ENCODE peak calls at places on chromosomes 16 and 17, in six cellular contexts. L is SK-N-SH, Q is neural progenitor cell, D is MM.1S, F is PC-3, R is GM23248. J is an unnamed sample.

GRCh38 chr16:3819741-3820724 is 60.5 kb downstream of the CREBBP start:
- DNase-seq in F (peak; percentile 95), R (peak; percentile 84), L (peak; percentile 79), D (no peak), Q (no peak), J (no peak)

GRCh38 chr16:21953541-21953902 is 361 bp downstream of the UQCRC2 start:
- DNase-seq in L (no peak), Q (no peak), D (peak; percentile 21), F (no peak), R (no peak), J (no peak)

GRCh38 chr17:36505171-36505570 is 18.7 kb downstream of the ZNHIT3 start:
- DNase-seq in D (no peak), L (no peak), R (no peak), Q (no peak), F (no peak), J (no peak)

GRCh38 chr17:59846391-59847165 is 46.2 kb downstream of the TUBD1 start:
- DNase-seq in R (peak; percentile 84), Q (no peak), L (no peak), F (peak; percentile 99), D (peak; percentile 84), J (peak; percentile 62)

GRCh38 chr17:83153681-83154310 is 74.4 kb downstream of the METRNL start:
- DNase-seq in R (no peak), L (peak; percentile 41), F (no peak), D (no peak), Q (no peak), J (no peak)

GRCh38 chr16:53504161-53504663 is 1.2 kb upstream of the AKTIP start:
- DNase-seq in L (peak; percentile 49), Q (peak; percentile 42), F (no peak), D (peak; percentile 19), R (peak; percentile 90), J (peak; percentile 7)

GRCh38 chr16:48500981-48501380 is 109.0 kb downstream of the N4BP1 start:
- DNase-seq in R (no peak), D (no peak), F (no peak), L (no peak), Q (no peak), J (no peak)

GRCh38 chr16:8959921-8960787 is 3.6 kb downstream of the USP7 start:
- DNase-seq in F (no peak), L (peak; percentile 52), D (peak; percentile 63), R (peak; percentile 42), Q (peak; percentile 50), J (peak; percentile 54)

GRCh38 chr17:16589097-16589969 is 20.3 kb upstream of the ZNF287 start:
- DNase-seq in F (peak; percentile 92), D (peak; percentile 93), R (peak; percentile 93), Q (peak; percentile 97), L (peak; percentile 95), J (peak; percentile 95)

GRCh38 chr17:62755139-62755851 is 52.8 kb downstream of the MARCHF10 start:
- DNase-seq in Q (no peak), D (no peak), L (peak; percentile 49), R (peak; percentile 50), F (no peak), J (no peak)

GRCh38 chr17:58911741-58912343 is 156.2 kb downstream of the PPM1E start:
- DNase-seq in F (no peak), Q (peak; percentile 26), L (no peak), R (no peak), D (no peak), J (peak; percentile 41)

GRCh38 chr17:56928586-56928985 is 14.7 kb upstream of the TRIM25 start:
- DNase-seq in F (no peak), Q (no peak), D (no peak), L (no peak), R (no peak), J (no peak)

GRCh38 chr17:44095647-44096496 is 25.3 kb downstream of the G6PC3 start:
- DNase-seq in D (no peak), R (peak; percentile 94), F (peak; percentile 65), Q (peak; percentile 92), L (peak; percentile 85), J (peak; percentile 96)

GRCh38 chr16:50445603-50446250 is 76.9 kb upstream of the BRD7 start:
- DNase-seq in F (no peak), D (no peak), Q (no peak), L (no peak), R (no peak), J (peak; percentile 27)

GRCh38 chr16:27695161-27695560 is 145.2 kb downstream of the KATNIP start:
- DNase-seq in Q (no peak), D (no peak), F (no peak), R (no peak), L (no peak), J (no peak)

GRCh38 chr16:9647981-9648701 is 534.1 kb downstream of the GRIN2A start:
- DNase-seq in Q (peak; percentile 63), R (peak; percentile 50), L (peak; percentile 33), F (peak; percentile 43), D (peak; percentile 31), J (peak; percentile 80)

GRCh38 chr17:8630802-8631553 is 453 bp upstream of the MYH10 start:
- DNase-seq in F (peak; percentile 97), L (peak; percentile 98), R (peak; percentile 99), Q (peak; percentile 100), D (peak; percentile 99), J (peak; percentile 100)

GRCh38 chr17:82120148-82120547 is 22.1 kb upstream of the FASN start:
- DNase-seq in R (peak; percentile 76), L (no peak), F (peak; percentile 44), Q (no peak), D (no peak), J (no peak)

GRCh38 chr17:60577147-60577925 is 22.7 kb upstream of the PPM1D start:
- DNase-seq in F (peak; percentile 52), L (peak; percentile 33), R (peak; percentile 78), Q (no peak), D (peak; percentile 68), J (peak; percentile 47)

GRCh38 chr17:80408872-80409271 is 6.1 kb upstream of the ENDOV start:
- DNase-seq in L (no peak), Q (no peak), D (no peak), R (peak; percentile 34), F (no peak), J (no peak)

GRCh38 chr17:72387969-72388368 is 267.1 kb downstream of the SOX9 start:
- DNase-seq in R (no peak), F (peak; percentile 37), L (no peak), Q (no peak), D (no peak), J (no peak)

GRCh38 chr17:72388765-72389473 is 268.1 kb downstream of the SOX9 start:
- DNase-seq in D (peak; percentile 93), R (no peak), Q (no peak), F (peak; percentile 89), L (no peak), J (no peak)

GRCh38 chr17:72393553-72393952 is 272.7 kb downstream of the SOX9 start:
- DNase-seq in F (peak; percentile 95), R (peak; percentile 85), D (no peak), L (no peak), Q (no peak), J (no peak)

GRCh38 chr17:72392056-72393010 is 271.5 kb downstream of the SOX9 start:
- DNase-seq in D (peak; percentile 24), R (peak; percentile 89), L (no peak), Q (no peak), F (peak; percentile 86), J (no peak)

DNA sequence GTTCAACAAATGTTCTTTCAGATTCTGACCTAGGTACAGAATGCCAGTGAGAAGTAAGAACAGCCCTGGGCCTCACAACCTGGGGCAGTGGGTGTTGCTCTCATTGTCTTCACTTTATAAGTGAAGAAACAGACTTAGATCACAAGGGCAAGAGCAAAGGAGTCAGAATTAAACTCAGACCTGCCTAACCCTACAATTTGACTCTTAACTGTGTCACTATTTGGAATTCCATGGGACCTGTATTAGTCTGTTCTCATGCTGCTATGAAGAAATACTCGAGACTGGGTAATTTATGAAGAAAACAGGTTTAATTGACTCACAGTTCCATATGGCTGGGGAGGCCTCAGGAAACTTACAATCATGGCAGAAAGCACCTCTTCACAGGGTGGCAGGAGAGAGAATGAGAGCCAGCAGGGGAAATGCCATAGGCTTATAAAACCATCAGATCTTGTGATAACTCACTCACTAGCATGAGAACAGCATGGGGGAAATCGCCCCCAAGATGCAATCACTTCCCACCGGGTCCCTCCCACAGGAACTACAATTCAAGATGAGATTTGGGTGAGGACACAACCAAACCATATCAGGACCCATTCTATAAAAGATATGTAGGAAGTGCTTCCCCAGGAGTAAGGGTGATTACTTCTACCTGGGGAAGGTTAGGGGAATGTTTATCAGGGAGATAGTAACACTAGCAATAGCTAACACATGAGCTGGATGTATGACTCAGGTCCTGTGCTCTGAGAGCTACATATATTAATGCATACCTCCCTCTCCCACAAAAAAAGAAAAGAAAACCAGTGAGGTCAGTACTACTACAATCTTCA is 270.1 kb downstream of the SOX9 start:
- DNase-seq in Q (no peak), D (no peak), R (peak; percentile 71), F (peak; percentile 97), L (no peak), J (no peak)
- H3F3A ChIP-seq in Q (no peaks in the 10 kb centered on the region), D (peaks cover 6% of the 10 kb centered on the region), R (peaks cover 40% of the 10 kb centered on the region), F (peaks cover 11% of the 10 kb centered on the region), L (peaks cover 40% of the 10 kb centered on the region), J (no peaks in the 10 kb centered on the region)

GRCh38 chr16:24125199-24125598 is 130.9 kb upstream of the CACNG3 start:
- DNase-seq in D (no peak), Q (peak; percentile 67), F (no peak), L (no peak), R (no peak), J (peak; percentile 32)
- H3K79me2 ChIP-seq in D (no peaks in the 10 kb centered on the region), Q (no peaks in the 10 kb centered on the region), F (no peaks in the 10 kb centered on the region), L (no peaks in the 10 kb centered on the region), R (no peaks in the 10 kb centered on the region), J (no peaks in the 10 kb centered on the region)

GRCh38 chr16:85914423-85914794 is 15.4 kb downstream of the IRF8 start:
- DNase-seq in R (no peak), Q (no peak), F (no peak), D (no peak), L (no peak), J (no peak)
- H3F3A ChIP-seq in R (no peaks in the 10 kb centered on the region), Q (peaks cover 5% of the 10 kb centered on the region), F (no peaks in the 10 kb centered on the region), D (no peaks in the 10 kb centered on the region), L (no peaks in the 10 kb centered on the region), J (no peaks in the 10 kb centered on the region)

GRCh38 chr16:89046491-89046890 is 47.2 kb upstream of the ACSF3 start:
- DNase-seq in L (no peak), R (no peak), F (no peak), Q (no peak), D (no peak), J (no peak)

GRCh38 chr16:89043636-89044393 is 49.8 kb upstream of the ACSF3 start:
- DNase-seq in L (no peak), Q (no peak), F (no peak), D (no peak), R (no peak), J (no peak)

GRCh38 chr16:89045881-89046280 is 47.8 kb upstream of the ACSF3 start:
- DNase-seq in D (no peak), F (no peak), Q (no peak), R (no peak), L (no peak), J (no peak)

GRCh38 chr16:89044394-89045180 is 49.1 kb upstream of the ACSF3 start:
- DNase-seq in R (no peak), Q (no peak), D (no peak), L (peak; percentile 85), F (no peak), J (no peak)

DNA sequence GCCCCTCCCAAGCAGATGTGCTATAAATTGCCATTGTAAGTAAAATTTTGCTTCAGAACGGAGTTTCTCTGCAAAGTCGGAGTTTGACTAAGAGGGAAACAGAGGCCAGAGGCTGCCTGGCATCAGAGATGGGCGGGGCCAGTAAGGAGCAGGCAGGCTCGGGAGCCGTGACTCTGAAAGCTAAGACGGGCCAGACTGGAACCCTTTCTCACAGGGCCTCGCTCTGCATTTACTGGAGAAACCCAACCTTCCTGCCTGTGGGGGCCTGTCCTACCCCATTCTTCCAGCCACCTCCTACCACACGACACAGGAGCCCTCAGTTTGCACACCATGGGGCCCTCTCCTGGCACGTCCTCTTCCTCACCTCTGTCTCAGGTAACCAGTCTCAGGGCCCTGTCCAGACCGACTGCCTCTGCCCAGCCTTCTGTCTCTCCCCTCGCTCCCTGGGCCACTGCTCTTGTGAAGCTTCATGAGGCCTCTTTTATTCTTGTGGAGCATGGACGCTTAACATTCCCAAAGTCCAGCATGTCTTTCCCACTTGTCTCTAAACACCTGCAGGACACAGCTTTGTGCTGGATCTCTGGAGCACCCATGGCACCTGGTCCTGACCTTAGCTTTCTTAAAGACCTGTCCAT is 48.4 kb upstream of the ACSF3 start:
- DNase-seq in F (no peak), L (no peak), R (no peak), D (no peak), Q (no peak), J (no peak)
- H3K79me2 ChIP-seq in F (no peaks in the 10 kb centered on the region), L (no peaks in the 10 kb centered on the region), R (no peaks in the 10 kb centered on the region), D (no peaks in the 10 kb centered on the region), Q (no peaks in the 10 kb centered on the region), J (no peaks in the 10 kb centered on the region)

J was measured in GM23338.